ENCODE peak calls at places on chromosomes 7 and 10, in six cellular contexts. I, Y, J, D, V and M are unnamed samples.

GRCh38 chr10:49803988-49804387 is 41.9 kb upstream of the OGDHL start:
- DNase-seq in I (no peak), Y (no peak), J (no peak), D (no peak), V (no peak), M (no peak)

GRCh38 chr10:17737021-17737965 is 14.7 kb upstream of the TMEM236 start:
- DNase-seq in I (peak), Y (no peak), J (no peak), D (peak), V (no peak), M (no peak)

GRCh38 chr10:30027057-30028005 is 32.1 kb downstream of the JCAD start:
- DNase-seq in I (peak), Y (no peak), J (peak), D (peak), V (peak), M (no peak)

GRCh38 chr10:28737096-28737495 is 59.8 kb downstream of the BAMBI start:
- DNase-seq in I (no peak), Y (no peak), J (no peak), D (no peak), V (no peak), M (no peak)

GRCh38 chr10:80199828-80200227 is 5.5 kb downstream of the ANXA11 start:
- DNase-seq in I (no peak), Y (no peak), J (peak), D (peak), V (peak), M (peak)

GRCh38 chr7:129779602-129780256 is 168.2 kb downstream of the NRF1 start:
- DNase-seq in I (peak), Y (no peak), J (no peak), D (no peak), V (no peak), M (no peak)

GRCh38 chr10:34474060-34474376 is 341.1 kb downstream of the PARD3 start:
- DNase-seq in I (no peak), Y (no peak), J (no peak), D (peak), V (no peak), M (no peak)

GRCh38 chr10:93438796-93439253 is 43.3 kb downstream of the MYOF start:
- DNase-seq in I (no peak), Y (no peak), J (peak), D (peak), V (peak), M (no peak)

GRCh38 chr7:16836481-16836880 is 31.7 kb upstream of the AGR2 start:
- DNase-seq in I (no peak), Y (no peak), J (no peak), D (no peak), V (no peak), M (no peak)

GRCh38 chr7:135175931-135176330 is 5.4 kb upstream of the CYREN start:
- DNase-seq in I (no peak), Y (no peak), J (no peak), D (no peak), V (no peak), M (no peak)

GRCh38 chr7:94040254-94040653 is 36.1 kb upstream of the BET1 start:
- DNase-seq in I (no peak), Y (no peak), J (no peak), D (no peak), V (no peak), M (no peak)

GRCh38 chr7:20112646-20113045 is 104.5 kb downstream of the MACC1 start:
- DNase-seq in I (no peak), Y (no peak), J (no peak), D (no peak), V (no peak), M (no peak)

GRCh38 chr7:128410092-128410665 is 397 bp upstream of the IMPDH1 start:
- DNase-seq in I (no peak), Y (peak), J (no peak), D (peak), V (peak), M (peak)

GRCh38 chr7:47807756-47808155 is 140.5 kb downstream of the PKD1L1 start:
- DNase-seq in I (no peak), Y (no peak), J (no peak), D (no peak), V (peak), M (no peak)

GRCh38 chr10:29926649-29927048 is 132.7 kb downstream of the JCAD start:
- DNase-seq in I (no peak), Y (no peak), J (no peak), D (no peak), V (peak), M (no peak)

GRCh38 chr7:75669579-75669978 is 69.2 kb downstream of the HIP1 start:
- DNase-seq in I (no peak), Y (no peak), J (no peak), D (no peak), V (no peak), M (no peak)

GRCh38 chr10:986881-987634 is 1.2 kb upstream of the GTPBP4 start:
- DNase-seq in I (no peak), Y (no peak), J (no peak), D (no peak), V (no peak), M (no peak)

GRCh38 chr7:91031757-91032156 is 232.5 kb upstream of the FZD1 start:
- DNase-seq in I (no peak), Y (no peak), J (no peak), D (no peak), V (peak), M (no peak)

GRCh38 chr10:132110713-132111112 is 45.0 kb downstream of the JAKMIP3 start:
- DNase-seq in I (no peak), Y (peak), J (peak), D (no peak), V (peak), M (no peak)

GRCh38 chr7:522938-523289 is 3.3 kb upstream of the PDGFA start:
- DNase-seq in I (no peak), Y (no peak), J (no peak), D (no peak), V (no peak), M (no peak)

GRCh38 chr7:151411551-151411950 is 1.7 kb upstream of the WDR86 start:
- DNase-seq in I (no peak), Y (no peak), J (no peak), D (no peak), V (no peak), M (no peak)

GRCh38 chr7:150949564-150949963 is 28.6 kb downstream of the KCNH2 start:
- DNase-seq in I (no peak), Y (no peak), J (no peak), D (no peak), V (no peak), M (no peak)

GRCh38 chr7:27167916-27168264 is 2.6 kb upstream of the HOXA9 start:
- DNase-seq in I (no peak), Y (no peak), J (no peak), D (no peak), V (no peak), M (no peak)

GRCh38 chr10:132799856-132800255 is 13.9 kb upstream of the NKX6-2 start:
- DNase-seq in I (no peak), Y (no peak), J (no peak), D (no peak), V (no peak), M (no peak)

GRCh38 chr10:103452714-103453230 is 602 bp upstream of the CALHM2 start:
- DNase-seq in I (no peak), Y (no peak), J (no peak), D (no peak), V (no peak), M (no peak)

GRCh38 chr7:36781011-36781738 is 56.9 kb upstream of the AOAH start:
- DNase-seq in I (no peak), Y (no peak), J (no peak), D (no peak), V (no peak), M (no peak)

GRCh38 chr7:133932591-133932990 is 194.5 kb upstream of the LRGUK start:
- DNase-seq in I (no peak), Y (no peak), J (no peak), D (no peak), V (no peak), M (no peak)

GRCh38 chr7:34463830-34464229 is 194.2 kb upstream of the NPSR1 start:
- DNase-seq in I (no peak), Y (no peak), J (no peak), D (peak), V (peak), M (no peak)

GRCh38 chr7:29839302-29839701 is 33.0 kb downstream of the WIPF3 start:
- DNase-seq in I (no peak), Y (no peak), J (no peak), D (peak), V (no peak), M (peak)

DNA sequence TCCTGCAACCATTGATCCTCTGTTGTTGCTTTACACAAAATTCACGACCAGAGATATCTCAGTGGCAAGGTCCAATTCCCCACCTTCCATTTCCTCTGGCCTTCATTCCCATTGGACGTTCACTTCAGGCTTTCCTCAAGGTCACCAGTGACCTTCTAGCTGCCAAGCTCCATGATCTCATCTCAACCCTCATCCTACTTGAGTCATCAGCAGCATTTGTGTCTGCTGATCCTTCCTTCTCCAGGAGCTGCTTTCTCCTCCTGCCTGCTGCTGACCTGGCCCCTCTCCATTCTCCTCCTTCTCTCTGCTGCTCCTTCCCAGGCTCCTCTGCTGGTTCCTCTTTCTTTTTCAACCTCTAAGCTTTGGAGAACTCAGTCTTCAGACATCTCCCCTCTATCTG is 66.2 kb upstream of the C10orf90 start:
- DNase-seq in I (no peak), Y (no peak), J (no peak), D (no peak), V (no peak), M (no peak)
- TF ChIP-seq CTCF in I (no peak), Y (no peak), J (no peak), D (no peak), V (no peak), M (no peak)

GRCh38 chr7:68425377-68425776 is 1172.9 kb upstream of the AUTS2 start:
- DNase-seq in I (no peak), Y (no peak), J (no peak), D (peak), V (no peak), M (no peak)
- TF ChIP-seq CTCF in I (no peak), Y (peak), J (no peak), D (peak), V (peak), M (no peak)

GRCh38 chr10:5391780-5392179 is 12.8 kb downstream of the TUBAL3 start:
- DNase-seq in I (no peak), Y (no peak), J (no peak), D (no peak), V (no peak), M (no peak)
- TF ChIP-seq CTCF in I (no peak), Y (no peak), J (no peak), D (no peak), V (no peak), M (no peak)

DNA sequence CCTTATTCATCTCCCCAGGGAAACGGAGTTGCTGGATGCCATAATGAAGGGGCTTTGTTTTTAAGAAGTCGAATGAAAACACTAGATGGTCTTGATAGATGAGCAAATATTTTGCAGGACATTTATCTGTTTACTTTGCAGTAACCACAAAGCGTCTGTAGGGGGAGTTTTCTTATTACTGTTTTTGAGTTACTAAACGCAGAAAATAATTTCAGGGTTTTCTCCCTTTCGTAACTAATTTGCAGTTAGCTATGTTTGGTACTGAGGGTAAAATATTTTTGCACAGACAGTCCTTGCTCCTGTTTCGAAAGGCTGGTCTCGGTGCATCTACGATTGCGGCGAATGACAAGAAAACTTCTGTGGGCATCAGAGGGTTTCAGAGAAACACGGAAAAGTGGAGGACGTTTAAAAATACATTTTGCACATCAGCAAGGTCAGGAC is 505.6 kb upstream of the MKI67 start:
- DNase-seq in I (no peak), Y (no peak), J (no peak), D (no peak), V (no peak), M (no peak)
- TF ChIP-seq CTCF in I (no peak), Y (peak), J (peak), D (no peak), V (peak), M (peak)

DNA sequence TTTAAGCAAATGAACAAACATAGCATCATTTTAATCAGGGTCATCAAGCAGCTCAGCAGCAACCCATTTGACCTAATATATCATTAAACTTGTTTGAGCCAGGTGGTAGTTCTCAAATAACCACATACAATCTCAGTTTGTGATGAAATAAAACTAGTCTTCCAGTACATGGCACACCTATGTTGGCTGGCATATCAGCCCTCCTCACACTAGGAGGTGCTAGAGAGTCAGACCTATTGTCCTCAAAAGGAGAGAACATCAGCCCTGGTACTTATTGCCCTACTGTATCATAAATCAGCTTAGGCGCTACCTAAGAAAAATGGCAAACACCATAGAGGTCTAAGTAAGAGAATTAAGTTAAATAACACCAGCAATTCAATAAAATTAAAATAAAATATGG is 81.7 kb downstream of the CABCOCO1 start:
- DNase-seq in I (no peak), Y (no peak), J (peak), D (peak), V (peak), M (no peak)
- TF ChIP-seq CTCF in I (no peak), Y (peak), J (no peak), D (peak), V (peak), M (no peak)

GRCh38 chr10:46517541-46517940 is 38.9 kb downstream of the GPRIN2 start:
- DNase-seq in I (peak), Y (peak), J (no peak), D (no peak), V (peak), M (no peak)
- TF ChIP-seq CTCF in I (no peak), Y (no peak), J (no peak), D (no peak), V (no peak), M (no peak)